ENCODE peak calls at places on chromosome 5, in ten cellular contexts. One of them, this sample, is unnamed.

GRCh38 chr5:18881615-18882014 is 1106.4 kb downstream of the CDH18 start:
- DNase-seq in retinal pigment epithelial cell: no peak
- DNase-seq in endodermal cell: no peak
- DNase-seq in bronchial epithelial cell: peak; percentile 54
- DNase-seq in stomach: no peak
- DNase-seq in upper lobe of right lung: no peak
- DNase-seq in cardiac muscle cell: no peak
- DNase-seq in kidney epithelial cell: no peak
- DNase-seq in body of pancreas: no peak
- DNase-seq in brain microvascular endothelial cell: no peak
- DNase-seq in this sample: no peak

GRCh38 chr5:55320571-55320970 is 12.8 kb downstream of the MTREX start:
- DNase-seq in retinal pigment epithelial cell: no peak
- DNase-seq in endodermal cell: no peak
- DNase-seq in bronchial epithelial cell: no peak
- DNase-seq in stomach: no peak
- DNase-seq in upper lobe of right lung: no peak
- DNase-seq in cardiac muscle cell: no peak
- DNase-seq in kidney epithelial cell: no peak
- DNase-seq in body of pancreas: no peak
- DNase-seq in brain microvascular endothelial cell: no peak
- DNase-seq in this sample: no peak

GRCh38 chr5:59021837-59022514 is 439.1 kb downstream of the RAB3C start:
- DNase-seq in retinal pigment epithelial cell: no peak
- DNase-seq in endodermal cell: no peak
- DNase-seq in bronchial epithelial cell: peak; percentile 31
- DNase-seq in stomach: peak; percentile 35
- DNase-seq in upper lobe of right lung: peak; percentile 78
- DNase-seq in cardiac muscle cell: no peak
- DNase-seq in kidney epithelial cell: no peak
- DNase-seq in body of pancreas: no peak
- DNase-seq in brain microvascular endothelial cell: no peak
- DNase-seq in this sample: no peak

GRCh38 chr5:51960617-51961115 is 577.4 kb downstream of the ISL1 start:
- DNase-seq in retinal pigment epithelial cell: no peak
- DNase-seq in endodermal cell: no peak
- DNase-seq in bronchial epithelial cell: peak; percentile 32
- DNase-seq in stomach: no peak
- DNase-seq in upper lobe of right lung: no peak
- DNase-seq in cardiac muscle cell: no peak
- DNase-seq in kidney epithelial cell: no peak
- DNase-seq in body of pancreas: no peak
- DNase-seq in brain microvascular endothelial cell: no peak
- DNase-seq in this sample: no peak

GRCh38 chr5:149441986-149442385 is 62.9 kb upstream of the IL17B start:
- DNase-seq in retinal pigment epithelial cell: no peak
- DNase-seq in endodermal cell: no peak
- DNase-seq in bronchial epithelial cell: peak; percentile 84
- DNase-seq in stomach: no peak
- DNase-seq in upper lobe of right lung: no peak
- DNase-seq in cardiac muscle cell: no peak
- DNase-seq in kidney epithelial cell: no peak
- DNase-seq in body of pancreas: no peak
- DNase-seq in brain microvascular endothelial cell: no peak
- DNase-seq in this sample: no peak

GRCh38 chr5:121744577-121744976 is 107.1 kb upstream of the FTMT start:
- DNase-seq in retinal pigment epithelial cell: no peak
- DNase-seq in endodermal cell: no peak
- DNase-seq in bronchial epithelial cell: no peak
- DNase-seq in stomach: no peak
- DNase-seq in upper lobe of right lung: no peak
- DNase-seq in cardiac muscle cell: no peak
- DNase-seq in kidney epithelial cell: no peak
- DNase-seq in body of pancreas: no peak
- DNase-seq in brain microvascular endothelial cell: no peak
- DNase-seq in this sample: no peak

GRCh38 chr5:116382025-116382873 is 192.4 kb downstream of the SEMA6A start:
- DNase-seq in retinal pigment epithelial cell: no peak
- DNase-seq in endodermal cell: no peak
- DNase-seq in bronchial epithelial cell: no peak
- DNase-seq in stomach: no peak
- DNase-seq in upper lobe of right lung: no peak
- DNase-seq in cardiac muscle cell: no peak
- DNase-seq in kidney epithelial cell: no peak
- DNase-seq in body of pancreas: no peak
- DNase-seq in brain microvascular endothelial cell: no peak
- DNase-seq in this sample: no peak

GRCh38 chr5:122182491-122182921 is 53.2 kb downstream of the ZNF474 start:
- DNase-seq in retinal pigment epithelial cell: peak; percentile 90
- DNase-seq in endodermal cell: peak; percentile 75
- DNase-seq in bronchial epithelial cell: peak; percentile 96
- DNase-seq in stomach: peak; percentile 27
- DNase-seq in upper lobe of right lung: no peak
- DNase-seq in cardiac muscle cell: no peak
- DNase-seq in kidney epithelial cell: peak; percentile 63
- DNase-seq in body of pancreas: no peak
- DNase-seq in brain microvascular endothelial cell: peak; percentile 89
- DNase-seq in this sample: no peak

GRCh38 chr5:92758552-92758951 is 822.5 kb downstream of the NR2F1-AS1 start:
- DNase-seq in retinal pigment epithelial cell: peak; percentile 68
- DNase-seq in endodermal cell: no peak
- DNase-seq in bronchial epithelial cell: peak; percentile 94
- DNase-seq in stomach: no peak
- DNase-seq in upper lobe of right lung: no peak
- DNase-seq in cardiac muscle cell: no peak
- DNase-seq in kidney epithelial cell: no peak
- DNase-seq in body of pancreas: no peak
- DNase-seq in brain microvascular endothelial cell: peak; percentile 11
- DNase-seq in this sample: no peak

GRCh38 chr5:128144491-128144890 is 60.9 kb downstream of the SLC12A2 start:
- DNase-seq in retinal pigment epithelial cell: no peak
- DNase-seq in endodermal cell: no peak
- DNase-seq in bronchial epithelial cell: no peak
- DNase-seq in stomach: no peak
- DNase-seq in upper lobe of right lung: no peak
- DNase-seq in cardiac muscle cell: no peak
- DNase-seq in kidney epithelial cell: peak; percentile 39
- DNase-seq in body of pancreas: no peak
- DNase-seq in brain microvascular endothelial cell: peak; percentile 21
- DNase-seq in this sample: peak; percentile 34

GRCh38 chr5:93150311-93151012 is 430.6 kb downstream of the NR2F1-AS1 start:
- DNase-seq in retinal pigment epithelial cell: no peak
- DNase-seq in endodermal cell: no peak
- DNase-seq in bronchial epithelial cell: no peak
- DNase-seq in stomach: no peak
- DNase-seq in upper lobe of right lung: no peak
- DNase-seq in cardiac muscle cell: no peak
- DNase-seq in kidney epithelial cell: no peak
- DNase-seq in body of pancreas: no peak
- DNase-seq in brain microvascular endothelial cell: peak; percentile 55
- DNase-seq in this sample: no peak

GRCh38 chr5:134116789-134117761 is 2.6 kb downstream of the TCF7 start:
- DNase-seq in retinal pigment epithelial cell: no peak
- DNase-seq in endodermal cell: no peak
- DNase-seq in bronchial epithelial cell: no peak
- DNase-seq in stomach: no peak
- DNase-seq in upper lobe of right lung: no peak
- DNase-seq in cardiac muscle cell: no peak
- DNase-seq in kidney epithelial cell: no peak
- DNase-seq in body of pancreas: no peak
- DNase-seq in brain microvascular endothelial cell: no peak
- DNase-seq in this sample: no peak

GRCh38 chr5:158822099-158822498 is 277.6 kb downstream of the EBF1 start:
- DNase-seq in retinal pigment epithelial cell: no peak
- DNase-seq in endodermal cell: no peak
- DNase-seq in bronchial epithelial cell: no peak
- DNase-seq in stomach: no peak
- DNase-seq in upper lobe of right lung: no peak
- DNase-seq in cardiac muscle cell: no peak
- DNase-seq in kidney epithelial cell: no peak
- DNase-seq in body of pancreas: no peak
- DNase-seq in brain microvascular endothelial cell: no peak
- DNase-seq in this sample: no peak

GRCh38 chr5:172821340-172821985 is 12.6 kb upstream of the ERGIC1 start:
- DNase-seq in retinal pigment epithelial cell: no peak
- DNase-seq in endodermal cell: no peak
- DNase-seq in bronchial epithelial cell: peak; percentile 59
- DNase-seq in stomach: no peak
- DNase-seq in upper lobe of right lung: no peak
- DNase-seq in cardiac muscle cell: no peak
- DNase-seq in kidney epithelial cell: no peak
- DNase-seq in body of pancreas: no peak
- DNase-seq in brain microvascular endothelial cell: no peak
- DNase-seq in this sample: no peak

GRCh38 chr5:93164690-93165089 is 416.3 kb downstream of the NR2F1-AS1 start:
- DNase-seq in retinal pigment epithelial cell: peak; percentile 64
- DNase-seq in endodermal cell: no peak
- DNase-seq in bronchial epithelial cell: peak; percentile 70
- DNase-seq in stomach: no peak
- DNase-seq in upper lobe of right lung: no peak
- DNase-seq in cardiac muscle cell: no peak
- DNase-seq in kidney epithelial cell: peak; percentile 61
- DNase-seq in body of pancreas: no peak
- DNase-seq in brain microvascular endothelial cell: peak; percentile 64
- DNase-seq in this sample: no peak

GRCh38 chr5:126552614-126553013 is 42.4 kb downstream of the ALDH7A1 start:
- DNase-seq in retinal pigment epithelial cell: no peak
- DNase-seq in endodermal cell: no peak
- DNase-seq in bronchial epithelial cell: no peak
- DNase-seq in stomach: no peak
- DNase-seq in upper lobe of right lung: no peak
- DNase-seq in cardiac muscle cell: no peak
- DNase-seq in kidney epithelial cell: no peak
- DNase-seq in body of pancreas: no peak
- DNase-seq in brain microvascular endothelial cell: no peak
- DNase-seq in this sample: no peak

GRCh38 chr5:43711496-43711895 is 108.5 kb downstream of the NNT start:
- DNase-seq in retinal pigment epithelial cell: no peak
- DNase-seq in endodermal cell: no peak
- DNase-seq in bronchial epithelial cell: peak; percentile 23
- DNase-seq in stomach: no peak
- DNase-seq in upper lobe of right lung: no peak
- DNase-seq in cardiac muscle cell: no peak
- DNase-seq in kidney epithelial cell: peak; percentile 12
- DNase-seq in body of pancreas: no peak
- DNase-seq in brain microvascular endothelial cell: peak; percentile 73
- DNase-seq in this sample: no peak

GRCh38 chr5:160071521-160072299 is 47.5 kb downstream of the PWWP2A start:
- DNase-seq in retinal pigment epithelial cell: no peak
- DNase-seq in endodermal cell: no peak
- DNase-seq in bronchial epithelial cell: no peak
- DNase-seq in stomach: no peak
- DNase-seq in upper lobe of right lung: no peak
- DNase-seq in cardiac muscle cell: peak; percentile 18
- DNase-seq in kidney epithelial cell: no peak
- DNase-seq in body of pancreas: no peak
- DNase-seq in brain microvascular endothelial cell: no peak
- DNase-seq in this sample: no peak

GRCh38 chr5:136276946-136277345 is 84.0 kb upstream of the SMIM32 start:
- DNase-seq in retinal pigment epithelial cell: no peak
- DNase-seq in endodermal cell: no peak
- DNase-seq in bronchial epithelial cell: no peak
- DNase-seq in stomach: no peak
- DNase-seq in upper lobe of right lung: no peak
- DNase-seq in cardiac muscle cell: no peak
- DNase-seq in kidney epithelial cell: no peak
- DNase-seq in body of pancreas: no peak
- DNase-seq in brain microvascular endothelial cell: no peak
- DNase-seq in this sample: no peak

GRCh38 chr5:95285406-95285761 is 490 bp upstream of the MCTP1 start:
- DNase-seq in retinal pigment epithelial cell: no peak
- DNase-seq in endodermal cell: no peak
- DNase-seq in bronchial epithelial cell: no peak
- DNase-seq in stomach: no peak
- DNase-seq in upper lobe of right lung: no peak
- DNase-seq in cardiac muscle cell: peak; percentile 2
- DNase-seq in kidney epithelial cell: no peak
- DNase-seq in body of pancreas: no peak
- DNase-seq in brain microvascular endothelial cell: no peak
- DNase-seq in this sample: no peak
- H3K4me3 ChIP-seq in retinal pigment epithelial cell: peak overlapping the region; percentile 68
- H3K4me3 ChIP-seq in endodermal cell: peak overlapping the region; percentile 68
- H3K4me3 ChIP-seq in bronchial epithelial cell: no peak overlapping the region
- H3K4me3 ChIP-seq in stomach: peak overlapping the region; percentile 83
- H3K4me3 ChIP-seq in upper lobe of right lung: peak overlapping the region; percentile 58
- H3K4me3 ChIP-seq in cardiac muscle cell: peak overlapping the region; percentile 53
- H3K4me3 ChIP-seq in kidney epithelial cell: peak overlapping the region; percentile 65
- H3K4me3 ChIP-seq in body of pancreas: no peak overlapping the region
- H3K4me3 ChIP-seq in brain microvascular endothelial cell: peak overlapping the region; percentile 60
- H3K4me3 ChIP-seq in this sample: no peak overlapping the region

DNA sequence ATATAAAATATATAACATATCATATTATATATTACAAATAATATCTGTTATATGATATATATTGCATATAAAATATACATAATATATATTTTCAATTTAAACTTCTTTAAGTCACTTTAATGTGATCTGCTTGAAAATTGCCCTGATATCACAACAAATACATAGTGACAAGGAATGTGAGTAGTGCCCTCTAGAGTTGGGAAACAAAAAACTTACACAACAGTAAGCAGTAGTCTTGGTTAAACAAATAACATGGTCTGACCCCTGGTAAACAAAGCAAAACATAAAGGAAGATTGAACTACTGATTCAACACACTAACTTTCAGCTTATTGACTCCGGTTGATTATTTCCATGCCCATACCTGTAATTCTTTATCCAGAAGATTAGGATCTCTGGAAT is 188.3 kb upstream of the NMUR2 start:
- DNase-seq in retinal pigment epithelial cell: no peak
- DNase-seq in endodermal cell: no peak
- DNase-seq in bronchial epithelial cell: peak; percentile 4
- DNase-seq in stomach: no peak
- DNase-seq in upper lobe of right lung: no peak
- DNase-seq in cardiac muscle cell: no peak
- DNase-seq in kidney epithelial cell: no peak
- DNase-seq in body of pancreas: no peak
- DNase-seq in brain microvascular endothelial cell: no peak
- DNase-seq in this sample: no peak
- TF ChIP-seq CTCF in retinal pigment epithelial cell: peak; percentile 43
- TF ChIP-seq CTCF in endodermal cell: peak; percentile 68
- TF ChIP-seq CTCF in bronchial epithelial cell: no peak
- TF ChIP-seq CTCF in stomach: no peak
- TF ChIP-seq CTCF in upper lobe of right lung: no peak
- TF ChIP-seq CTCF in cardiac muscle cell: no peak
- TF ChIP-seq CTCF in kidney epithelial cell: no peak
- TF ChIP-seq CTCF in body of pancreas: no peak
- TF ChIP-seq CTCF in brain microvascular endothelial cell: no peak
- TF ChIP-seq CTCF in this sample: no peak

GRCh38 chr5:81147970-81148571 is 85.1 kb upstream of the CKMT2 start:
- DNase-seq in retinal pigment epithelial cell: no peak
- DNase-seq in endodermal cell: no peak
- DNase-seq in bronchial epithelial cell: no peak
- DNase-seq in stomach: no peak
- DNase-seq in upper lobe of right lung: no peak
- DNase-seq in cardiac muscle cell: no peak
- DNase-seq in kidney epithelial cell: no peak
- DNase-seq in body of pancreas: no peak
- DNase-seq in brain microvascular endothelial cell: no peak
- DNase-seq in this sample: no peak
- H3K4me3 ChIP-seq in retinal pigment epithelial cell: peak overlapping the region; percentile 7
- H3K4me3 ChIP-seq in endodermal cell: no peak overlapping the region
- H3K4me3 ChIP-seq in bronchial epithelial cell: no peak overlapping the region
- H3K4me3 ChIP-seq in stomach: no peak overlapping the region
- H3K4me3 ChIP-seq in upper lobe of right lung: no peak overlapping the region
- H3K4me3 ChIP-seq in cardiac muscle cell: no peak overlapping the region
- H3K4me3 ChIP-seq in kidney epithelial cell: no peak overlapping the region
- H3K4me3 ChIP-seq in body of pancreas: no peak overlapping the region
- H3K4me3 ChIP-seq in brain microvascular endothelial cell: no peak overlapping the region
- H3K4me3 ChIP-seq in this sample: no peak overlapping the region

GRCh38 chr5:72531496-72532190 is 24.4 kb upstream of the ZNF366 start:
- DNase-seq in retinal pigment epithelial cell: peak; percentile 55
- DNase-seq in endodermal cell: no peak
- DNase-seq in bronchial epithelial cell: no peak
- DNase-seq in stomach: no peak
- DNase-seq in upper lobe of right lung: no peak
- DNase-seq in cardiac muscle cell: no peak
- DNase-seq in kidney epithelial cell: no peak
- DNase-seq in body of pancreas: no peak
- DNase-seq in brain microvascular endothelial cell: no peak
- DNase-seq in this sample: no peak
- TF ChIP-seq CTCF in retinal pigment epithelial cell: no peak
- TF ChIP-seq CTCF in endodermal cell: no peak
- TF ChIP-seq CTCF in bronchial epithelial cell: no peak
- TF ChIP-seq CTCF in stomach: no peak
- TF ChIP-seq CTCF in upper lobe of right lung: no peak
- TF ChIP-seq CTCF in cardiac muscle cell: no peak
- TF ChIP-seq CTCF in kidney epithelial cell: no peak
- TF ChIP-seq CTCF in body of pancreas: no peak
- TF ChIP-seq CTCF in brain microvascular endothelial cell: no peak
- TF ChIP-seq CTCF in this sample: no peak